ENCODE peak calls at places on chromosome 19, in six cellular contexts. R is CD4-positive, alpha-beta T cell; L is AG09319; K is cardiac fibroblast; H is cardiac muscle cell; J is epithelial cell of esophagus. T is an unnamed sample.
A peak's percentile ranks its signal among the peaks of the same experiment; 100 is the strongest.

GRCh38 chr19:33610588-33610987 is 11.2 kb upstream of the CHST8 start:
- DNase-seq in J (no peak), K (no peak), R (no peak), L (no peak), H (no peak), T (no peak)

GRCh38 chr19:32824136-32824835 is 45.3 kb downstream of the SLC7A9 start:
- DNase-seq in R (no peak), K (no peak), J (no peak), L (no peak), H (no peak), T (peak; percentile 32)

GRCh38 chr19:14006766-14007562 is 844 bp upstream of the RFX1 start:
- DNase-seq in K (no peak), R (no peak), J (no peak), H (no peak), L (no peak), T (peak; percentile 90)

GRCh38 chr19:11460207-11460606 is 20.6 kb downstream of the ELAVL3 start:
- DNase-seq in H (no peak), J (no peak), K (no peak), R (no peak), L (no peak), T (no peak)

GRCh38 chr19:45147835-45148676 is 12.7 kb downstream of the NKPD1 start:
- DNase-seq in H (no peak), K (no peak), R (no peak), J (no peak), L (no peak), T (no peak)

GRCh38 chr19:51695088-51695487 is 2.0 kb downstream of the SPACA6 start:
- DNase-seq in J (peak; percentile 30), R (no peak), K (no peak), L (no peak), H (no peak), T (no peak)

GRCh38 chr19:3970808-3971598 is at the start of gene DAPK3:
- DNase-seq in H (peak; percentile 99), L (peak; percentile 94), J (peak; percentile 99), R (peak; percentile 92), K (peak; percentile 98), T (peak; percentile 98)

GRCh38 chr19:13007292-13008045 is 12.2 kb downstream of the NFIX start:
- DNase-seq in R (no peak), H (no peak), J (peak; percentile 58), K (no peak), L (no peak), T (no peak)

GRCh38 chr19:6744381-6745288 is 5.2 kb downstream of the TRIP10 start:
- DNase-seq in R (no peak), J (peak; percentile 92), K (peak; percentile 91), L (peak; percentile 68), H (peak; percentile 95), T (no peak)

GRCh38 chr19:7182489-7182888 is 111.7 kb downstream of the INSR start:
- DNase-seq in H (no peak), R (no peak), K (no peak), L (no peak), J (no peak), T (no peak)

GRCh38 chr19:7698583-7698982 is 3.3 kb downstream of the FCER2 start:
- DNase-seq in K (no peak), H (no peak), L (no peak), R (no peak), J (no peak), T (no peak)

GRCh38 chr19:16714702-16715294 is 4.8 kb upstream of the NWD1 start:
- DNase-seq in K (peak; percentile 56), R (peak; percentile 49), H (peak; percentile 59), J (peak; percentile 64), L (no peak), T (peak; percentile 68)

GRCh38 chr19:3415695-3416094 is 49.3 kb downstream of the NFIC start:
- DNase-seq in H (no peak), K (no peak), L (no peak), R (no peak), J (no peak), T (no peak)

GRCh38 chr19:30564551-30565011 is 192.4 kb downstream of the ZNF536 start:
- DNase-seq in R (no peak), K (no peak), H (no peak), L (no peak), J (no peak), T (no peak)

GRCh38 chr19:12580180-12580694 is 29.0 kb upstream of the ZNF564 start:
- DNase-seq in H (peak; percentile 41), J (peak; percentile 48), R (no peak), K (peak; percentile 75), L (no peak), T (no peak)

GRCh38 chr19:38993271-38993670 is 17.7 kb upstream of the FBXO17 start:
- DNase-seq in L (no peak), R (no peak), H (peak; percentile 68), J (peak; percentile 97), K (peak; percentile 65), T (no peak)

GRCh38 chr19:46392252-46392801 is 21.0 kb downstream of the CCDC8 start:
- DNase-seq in K (peak; percentile 78), H (peak; percentile 73), R (no peak), J (no peak), L (no peak), T (no peak)

GRCh38 chr19:46065486-46065885 is 24.7 kb upstream of the IGFL4 start:
- DNase-seq in J (peak; percentile 80), L (no peak), R (no peak), H (peak; percentile 40), K (peak; percentile 55), T (no peak)

GRCh38 chr19:588093-588742 is 1.5 kb upstream of the HCN2 start:
- DNase-seq in H (peak; percentile 86), J (peak; percentile 82), K (peak; percentile 70), R (peak; percentile 67), L (no peak), T (peak; percentile 72)
- TF ChIP-seq CTCF in H (peak; percentile 72), J (peak; percentile 68), K (peak; percentile 75), R (no peak), L (peak; percentile 77), T (peak; percentile 40)

DNA sequence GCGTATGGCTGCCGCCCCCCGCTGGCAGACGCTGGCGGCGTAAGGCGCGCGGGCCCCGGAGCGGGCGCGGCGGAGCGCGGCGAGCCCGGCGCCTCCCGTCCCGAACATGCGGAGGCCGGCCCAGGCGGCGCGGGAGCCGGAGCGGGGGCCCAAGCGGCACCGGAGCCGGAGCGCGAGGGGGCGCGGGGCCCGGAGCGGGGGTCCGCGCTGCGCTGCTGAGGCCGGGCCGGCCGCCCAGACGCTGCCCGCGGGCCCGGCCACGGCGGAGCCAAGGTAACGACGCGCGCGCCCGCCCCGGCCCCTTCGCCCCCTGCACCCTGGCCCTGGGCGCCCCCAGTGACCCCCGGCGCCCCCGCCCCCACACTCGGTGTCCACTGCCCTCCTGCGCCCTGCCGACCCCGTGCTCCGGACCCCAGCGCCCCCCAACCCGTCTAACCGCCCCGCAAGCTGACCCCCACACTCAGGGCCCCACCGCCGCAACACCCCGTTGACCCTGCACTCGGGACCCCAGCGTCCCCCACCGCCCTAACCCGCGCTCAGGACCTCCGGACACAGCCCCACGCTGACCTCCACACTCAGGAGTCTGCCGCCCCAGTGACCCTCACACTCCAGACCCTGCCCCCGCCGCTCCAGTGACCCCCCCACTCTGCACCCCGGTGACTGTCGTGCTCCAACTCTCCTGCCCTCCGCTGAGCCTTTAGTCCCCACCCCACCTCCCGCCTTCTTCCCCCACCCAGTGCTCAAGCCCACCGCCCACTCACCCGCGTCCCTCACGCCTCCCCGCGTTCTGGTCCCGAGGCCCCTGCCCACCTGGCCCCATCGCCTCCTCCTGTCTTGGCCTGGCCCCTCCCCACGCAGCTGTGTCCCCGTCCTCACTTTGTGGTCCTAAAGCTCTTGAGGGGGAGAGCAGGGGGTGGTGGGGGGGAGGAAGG is at the start of gene CSNK1G2:
- DNase-seq in J (no peak), L (no peak), K (no peak), R (no peak), H (no peak), T (peak; percentile 37)
- TF ChIP-seq CTCF in J (no peak), L (no peak), K (no peak), R (no peak), H (no peak), T (no peak)

GRCh38 chr19:40751065-40751923 is at the start of gene SNRPA:
- DNase-seq in J (peak; percentile 98), H (peak; percentile 98), L (peak; percentile 92), K (peak; percentile 99), R (peak; percentile 92), T (peak; percentile 95)
- TF ChIP-seq CTCF in J (no peak), H (no peak), L (no peak), K (no peak), R (no peak), T (no peak)

GRCh38 chr19:18120127-18120526 is 22.5 kb downstream of the MAST3 start:
- DNase-seq in R (no peak), H (no peak), L (no peak), J (no peak), K (no peak), T (no peak)

GRCh38 chr19:18118420-18119242 is 21.1 kb downstream of the MAST3 start:
- DNase-seq in J (no peak), K (peak; percentile 27), R (no peak), H (no peak), L (no peak), T (no peak)

GRCh38 chr19:18119243-18120105 is 21.9 kb downstream of the MAST3 start:
- DNase-seq in L (no peak), R (peak; percentile 67), K (no peak), H (no peak), J (no peak), T (no peak)

GRCh38 chr19:18117364-18117691 is 19.8 kb downstream of the MAST3 start:
- DNase-seq in K (no peak), R (no peak), L (no peak), H (no peak), J (no peak), T (no peak)

GRCh38 chr19:18117692-18118378 is 20.3 kb downstream of the MAST3 start:
- DNase-seq in R (peak; percentile 97), L (peak; percentile 34), H (peak; percentile 91), K (peak; percentile 80), J (peak; percentile 74), T (peak; percentile 98)
- TF ChIP-seq CTCF in R (no peak), L (no peak), H (no peak), K (no peak), J (no peak), T (no peak)

DNA sequence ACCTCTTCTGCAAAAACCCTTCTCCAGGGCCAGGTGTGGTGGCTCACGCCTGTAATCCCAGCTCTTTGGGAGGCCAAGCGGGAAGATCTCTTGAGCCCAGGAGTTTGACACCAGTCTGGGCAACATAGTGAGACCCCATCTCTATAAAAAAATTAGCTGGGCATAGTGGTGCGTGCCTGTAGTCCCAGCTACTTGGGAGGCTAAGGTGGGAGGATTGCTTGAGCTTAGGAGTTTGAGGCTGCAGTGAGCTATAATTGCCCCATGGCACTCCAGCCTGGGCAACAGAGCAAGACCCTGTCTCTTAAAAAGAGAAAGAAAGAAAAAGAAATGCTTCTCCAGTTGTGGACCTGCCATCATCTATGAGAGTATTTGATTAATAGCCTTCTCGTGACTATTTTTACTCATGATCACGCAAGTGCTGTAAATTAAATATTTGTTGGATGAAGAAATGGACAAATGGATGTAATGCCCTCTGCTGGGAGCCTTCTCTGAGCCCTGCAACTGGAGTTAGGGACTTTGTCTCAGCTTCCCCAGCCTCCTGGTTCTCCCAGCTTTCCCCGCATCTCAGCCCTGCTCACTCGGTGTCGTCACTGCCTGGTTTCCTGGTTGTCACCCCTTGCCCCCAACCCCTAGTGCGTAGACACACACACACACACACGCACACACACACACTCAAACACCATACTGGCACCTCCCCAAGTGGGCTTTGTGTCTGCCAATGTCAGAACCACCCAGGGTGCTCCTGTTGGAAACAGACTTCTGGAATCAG is 12.2 kb downstream of the WIZ start:
- DNase-seq in R (no peak), K (no peak), J (no peak), L (no peak), H (no peak), T (no peak)
- TF ChIP-seq CTCF in R (no peak), K (no peak), J (no peak), L (peak; percentile 31), H (no peak), T (no peak)